ENCODE peak calls at places on chromosomes 13 and 19, in nine cellular contexts. E, S, U, H, F, D, L, P and W are unnamed samples.

GRCh38 chr13:98972627-98973026 is 5.2 kb downstream of the DOCK9 start:
- DNase-seq in L (peak), E (no peak), P (no peak), S (no peak), U (peak), H (no peak), F (no peak), D (no peak), W (peak)

GRCh38 chr19:32843716-32844245 is 25.8 kb downstream of the SLC7A9 start:
- DNase-seq in H (no peak), S (no peak), F (no peak), L (no peak), D (no peak), E (no peak), U (no peak), P (no peak), W (no peak)

GRCh38 chr19:42281175-42282035 is 12.4 kb downstream of the CIC start:
- DNase-seq in P (peak), F (no peak), U (peak), E (no peak), H (peak), S (peak), L (no peak), D (peak), W (peak)

GRCh38 chr13:113252516-113252915 is 43.1 kb downstream of the CUL4A start:
- DNase-seq in L (no peak), H (no peak), E (no peak), D (no peak), S (no peak), U (no peak), F (no peak), P (no peak), W (no peak)

GRCh38 chr19:47351545-47351944 is 2.4 kb downstream of the DHX34 start:
- DNase-seq in H (no peak), P (no peak), L (no peak), D (no peak), U (peak), F (no peak), S (no peak), E (no peak), W (no peak)

GRCh38 chr19:19064098-19064722 is 416 bp downstream of the SLC25A42 start:
- DNase-seq in S (no peak), E (peak), D (peak), P (no peak), U (no peak), F (no peak), H (no peak), L (no peak), W (no peak)

GRCh38 chr13:40776232-40776631 is 5.2 kb upstream of the MRPS31 start:
- DNase-seq in L (no peak), P (no peak), S (no peak), F (no peak), E (no peak), H (no peak), U (no peak), D (no peak), W (no peak)

GRCh38 chr13:29428310-29428991 is 167.0 kb downstream of the SLC7A1 start:
- DNase-seq in E (no peak), S (peak), U (peak), L (no peak), D (peak), P (peak), F (no peak), H (peak), W (peak)

GRCh38 chr19:610801-611505 is 21.3 kb downstream of the HCN2 start:
- DNase-seq in E (peak), P (peak), F (no peak), L (no peak), D (peak), H (peak), S (peak), U (no peak), W (peak)

GRCh38 chr13:110506859-110507566 is 54.5 kb downstream of the RAB20 start:
- DNase-seq in L (no peak), U (peak), S (peak), F (no peak), H (peak), P (peak), D (peak), E (peak), W (no peak)

GRCh38 chr19:38247734-38248268 is 8.4 kb downstream of the PPP1R14A start:
- DNase-seq in H (no peak), S (no peak), E (no peak), D (no peak), U (no peak), F (no peak), P (no peak), L (no peak), W (no peak)

GRCh38 chr13:24854311-24854710 is 90.3 kb downstream of the RNF17 start:
- DNase-seq in S (no peak), E (no peak), H (no peak), U (peak), P (no peak), D (no peak), L (no peak), F (no peak), W (no peak)

GRCh38 chr19:10820173-10820572 is 15.8 kb downstream of the TMED1 start:
- DNase-seq in D (peak), P (no peak), L (no peak), E (no peak), F (no peak), S (no peak), H (no peak), U (no peak), W (peak)

GRCh38 chr19:6362024-6362344 is 653 bp downstream of the CLPP start:
- DNase-seq in U (no peak), D (peak), S (peak), H (no peak), P (peak), F (no peak), E (no peak), L (no peak), W (peak)

GRCh38 chr13:39402221-39402620 is 200.8 kb downstream of the LHFPL6 start:
- DNase-seq in U (no peak), S (no peak), E (no peak), P (no peak), L (no peak), D (no peak), H (no peak), F (no peak), W (no peak)

GRCh38 chr13:30607908-30608307 is 9.8 kb upstream of the USPL1 start:
- DNase-seq in P (no peak), E (peak), S (no peak), F (peak), U (peak), D (no peak), H (no peak), L (no peak), W (no peak)

GRCh38 chr19:16441661-16442071 is 30.1 kb downstream of the EPS15L1 start:
- DNase-seq in L (no peak), S (no peak), F (no peak), D (no peak), E (peak), H (no peak), U (no peak), P (no peak), W (no peak)

GRCh38 chr19:44603201-44603945 is 10.0 kb upstream of the IGSF23 start:
- DNase-seq in E (no peak), P (no peak), L (peak), S (no peak), U (no peak), D (no peak), F (no peak), H (no peak), W (peak)

GRCh38 chr13:47027797-47028437 is 131.1 kb upstream of the HTR2A start:
- DNase-seq in P (no peak), S (no peak), U (no peak), D (no peak), L (no peak), H (no peak), E (no peak), F (no peak), W (no peak)

GRCh38 chr19:3055741-3056453 is 6.4 kb downstream of the TLE5 start:
- DNase-seq in L (no peak), S (peak), D (no peak), P (peak), F (no peak), E (peak), H (no peak), U (peak), W (no peak)

GRCh38 chr19:46478356-46478986 is 7.1 kb upstream of the PNMA8A start:
- DNase-seq in L (no peak), P (no peak), U (peak), H (no peak), F (no peak), D (no peak), S (no peak), E (no peak), W (no peak)

GRCh38 chr13:98517576-98518310 is 59.2 kb downstream of the STK24 start:
- DNase-seq in L (no peak), F (no peak), P (no peak), S (no peak), D (no peak), U (no peak), E (no peak), H (no peak), W (no peak)

GRCh38 chr13:109684836-109685602 is 101.4 kb downstream of the IRS2 start:
- DNase-seq in S (no peak), L (no peak), F (no peak), E (peak), P (peak), D (peak), H (peak), U (peak), W (no peak)

GRCh38 chr13:87535911-87536310 is 135.3 kb upstream of the SLITRK5 start:
- DNase-seq in E (no peak), U (no peak), S (no peak), P (no peak), L (no peak), H (no peak), F (no peak), D (no peak), W (no peak)

GRCh38 chr13:83215627-83216026 is 666.6 kb downstream of the SLITRK1 start:
- DNase-seq in H (no peak), P (no peak), L (peak), E (no peak), D (no peak), U (peak), S (no peak), F (no peak), W (peak)

GRCh38 chr13:107900775-107901174 is 314.6 kb downstream of the LIG4 start:
- DNase-seq in U (no peak), S (no peak), L (no peak), P (no peak), E (no peak), F (no peak), D (no peak), H (no peak), W (no peak)

GRCh38 chr19:36046443-36047050 is 7.5 kb downstream of the THAP8 start:
- DNase-seq in P (no peak), S (no peak), L (no peak), F (no peak), H (no peak), U (no peak), E (no peak), D (no peak), W (peak)

GRCh38 chr13:50191004-50191403 is 175.8 kb downstream of the KCNRG start:
- DNase-seq in P (no peak), U (no peak), H (no peak), F (no peak), D (no peak), E (no peak), L (no peak), S (no peak), W (no peak)

GRCh38 chr19:45922281-45922680 is 7.7 kb upstream of the NANOS2 start:
- DNase-seq in E (no peak), L (no peak), F (no peak), P (no peak), D (no peak), U (no peak), H (no peak), S (no peak), W (no peak)

DNA sequence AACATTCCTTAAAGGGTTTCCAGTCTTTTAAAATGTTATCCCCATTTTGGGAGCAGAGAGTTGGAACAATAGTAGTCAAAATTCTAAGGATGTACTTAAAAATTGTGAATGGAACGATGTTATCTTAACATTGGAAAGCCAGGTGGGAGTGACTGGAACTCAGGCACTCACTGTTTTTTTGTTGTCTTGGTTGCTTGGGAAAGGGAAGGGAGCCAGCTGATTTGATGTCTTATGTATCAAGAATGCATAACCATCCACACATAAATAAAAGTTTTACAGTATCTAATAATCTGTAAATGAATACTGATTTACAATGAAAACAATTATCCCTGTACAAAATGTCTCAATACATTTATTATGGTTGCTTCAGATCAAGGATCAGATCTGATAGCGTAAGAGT is 88.7 kb downstream of the SLC10A2 start:
- DNase-seq in H (no peak), S (no peak), U (no peak), L (no peak), E (no peak), F (no peak), D (no peak), P (no peak), W (no peak)
- H3K4me3 ChIP-seq in H (no peak), S (no peak), U (no peak), L (no peak), E (no peak), F (no peak), D (no peak), P (no peak), W (peak)

DNA sequence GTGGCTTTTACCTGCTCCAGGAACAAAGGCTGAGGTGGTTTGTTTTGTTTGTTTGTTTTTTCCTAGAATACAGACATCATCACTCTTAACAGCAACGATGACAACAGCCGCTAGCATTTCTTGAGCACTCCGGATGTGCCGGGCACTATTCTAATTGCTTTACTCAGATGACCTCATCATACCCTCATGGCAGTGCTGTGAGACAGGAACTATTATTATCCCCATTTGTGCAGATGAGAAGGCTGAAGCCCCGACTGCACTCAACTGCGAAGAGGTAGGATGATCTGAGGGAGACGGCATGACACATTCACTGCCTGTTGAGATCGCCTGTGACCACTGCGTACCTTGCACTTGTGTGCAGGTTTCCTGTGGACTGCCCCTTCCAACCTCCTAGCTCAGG is 66.5 kb downstream of the CCDC70 start:
- DNase-seq in L (no peak), H (no peak), U (no peak), E (no peak), F (no peak), S (no peak), D (peak), P (no peak), W (no peak)
- TF ChIP-seq CTCF in L (no peak), H (no peak), U (no peak), E (no peak), F (no peak), S (no peak), D (no peak), P (no peak), W (no peak)

GRCh38 chr13:42757678-42758420 is 23.5 kb upstream of the FAM216B start:
- DNase-seq in P (no peak), E (no peak), U (no peak), F (no peak), S (no peak), L (no peak), D (no peak), H (no peak), W (no peak)
- H3K4me3 ChIP-seq in P (no peak), E (no peak), U (no peak), F (no peak), S (no peak), L (no peak), D (no peak), H (no peak), W (no peak)

DNA sequence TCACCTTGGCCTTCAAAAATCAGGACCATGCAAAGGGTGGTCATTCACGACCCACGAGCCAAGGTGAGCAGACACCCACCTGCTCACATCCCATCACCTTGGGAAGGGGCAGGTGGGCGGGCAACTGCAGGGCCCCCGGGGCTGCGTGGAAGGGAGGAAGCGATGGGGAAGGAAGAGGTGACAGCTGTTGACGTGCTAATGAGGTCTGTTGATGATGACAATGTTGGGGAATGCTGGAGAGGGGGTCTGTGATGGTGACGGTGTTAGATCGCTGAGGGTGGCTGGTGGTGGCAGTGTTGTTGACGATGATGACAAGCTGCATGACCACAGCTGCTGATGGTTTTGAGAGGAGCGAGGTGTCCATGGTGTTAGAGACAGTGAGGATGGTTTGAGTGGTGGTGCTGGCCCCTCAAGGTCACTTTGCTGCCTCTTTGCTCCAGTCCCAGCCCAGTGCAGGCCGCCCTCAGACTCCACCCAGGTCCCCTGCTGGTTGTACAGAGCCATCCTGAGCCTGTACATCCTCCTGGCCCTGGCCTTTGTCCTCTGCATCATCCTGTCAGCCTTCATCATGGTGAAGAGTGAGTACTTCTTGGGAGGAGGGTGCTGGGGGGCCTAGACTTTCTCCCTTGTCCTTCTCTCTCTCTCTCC is 898 bp downstream of the MCEMP1 start:
- DNase-seq in U (no peak), H (no peak), S (no peak), D (no peak), E (no peak), F (no peak), L (no peak), P (no peak), W (no peak)
- TF ChIP-seq CTCF in U (no peak), H (no peak), S (no peak), D (no peak), E (no peak), F (no peak), L (no peak), P (no peak), W (no peak)

GRCh38 chr13:94968757-94969086 is 256.4 kb upstream of the SOX21 start:
- DNase-seq in L (no peak), E (no peak), D (no peak), P (no peak), U (no peak), S (no peak), F (no peak), H (no peak), W (no peak)
- H3K4me3 ChIP-seq in L (no peak), E (no peak), D (no peak), P (no peak), U (no peak), S (no peak), F (no peak), H (no peak), W (peak)